ENCODE peak calls at places on chromosomes 6 and 20, in eight cellular contexts. U is GM12865, X is AG04449, I is IMR-90, Q is mesothelial cell of epicardium, O is spleen, B is uterus, L is neural crest cell. H is an unnamed sample.

GRCh38 chr6:3825331-3825831 is 23.8 kb upstream of the FAM50B start:
- DNase-seq in O (no peak), B (peak; percentile 51), Q (no peak), I (peak; percentile 32), U (no peak), X (no peak), L (peak; percentile 16), H (no peak)

GRCh38 chr6:154928325-154928922 is 66.7 kb upstream of the TIAM2 start:
- DNase-seq in L (peak; percentile 74), U (peak; percentile 71), I (peak; percentile 69), X (no peak), B (peak; percentile 24), Q (peak; percentile 64), O (no peak), H (no peak)

GRCh38 chr20:31484001-31484400 is 8.9 kb downstream of the REM1 start:
- DNase-seq in B (peak; percentile 65), I (no peak), X (no peak), L (no peak), O (no peak), U (peak; percentile 25), Q (no peak), H (no peak)

GRCh38 chr6:13453771-13454251 is 33.6 kb downstream of the GFOD1 start:
- DNase-seq in Q (no peak), B (no peak), I (peak; percentile 49), X (no peak), O (no peak), L (no peak), U (peak; percentile 48), H (no peak)

GRCh38 chr6:3157151-3157933 is at the start of gene TUBB2A:
- DNase-seq in I (peak; percentile 78), X (no peak), O (peak; percentile 95), L (peak; percentile 73), B (peak; percentile 85), Q (peak; percentile 87), U (peak; percentile 90), H (peak; percentile 87)

GRCh38 chr6:35310265-35310831 is 12.7 kb downstream of the DEF6 start:
- DNase-seq in O (peak; percentile 72), B (no peak), X (no peak), I (no peak), Q (no peak), L (no peak), U (no peak), H (no peak)

GRCh38 chr6:20403766-20404640 is 2.3 kb downstream of the E2F3 start:
- DNase-seq in L (peak; percentile 55), O (no peak), X (no peak), Q (peak; percentile 55), B (no peak), U (peak; percentile 74), I (peak; percentile 58), H (peak; percentile 73)

GRCh38 chr6:170293881-170294755 is 3.2 kb upstream of the DLL1 start:
- DNase-seq in Q (no peak), X (no peak), B (no peak), I (no peak), U (no peak), L (no peak), O (no peak), H (no peak)

GRCh38 chr20:40563296-40563950 is 125.6 kb downstream of the MAFB start:
- DNase-seq in X (no peak), O (no peak), Q (peak; percentile 83), L (no peak), U (no peak), I (no peak), B (no peak), H (peak; percentile 74)

GRCh38 chr6:130366011-130366963 is at the start of gene TMEM200A:
- DNase-seq in L (peak; percentile 53), Q (peak; percentile 61), I (peak; percentile 51), U (no peak), X (no peak), O (peak; percentile 79), B (peak; percentile 65), H (no peak)

GRCh38 chr6:10719386-10720228 is 3.3 kb upstream of the TMEM14C start:
- DNase-seq in U (no peak), O (no peak), B (peak; percentile 31), Q (no peak), I (no peak), X (no peak), L (no peak), H (no peak)

GRCh38 chr6:155599571-155599970 is 143.9 kb upstream of the NOX3 start:
- DNase-seq in Q (no peak), U (no peak), I (no peak), L (peak; percentile 22), O (no peak), X (no peak), B (no peak), H (no peak)

GRCh38 chr6:19297880-19298279 is 539.3 kb upstream of the ID4 start:
- DNase-seq in L (no peak), Q (no peak), U (no peak), O (no peak), B (no peak), I (no peak), X (no peak), H (no peak)

GRCh38 chr20:5657190-5657872 is 92.9 kb upstream of the SHLD1 start:
- DNase-seq in L (no peak), Q (peak; percentile 38), B (peak; percentile 49), U (no peak), I (peak; percentile 99), X (peak; percentile 76), O (no peak), H (no peak)

GRCh38 chr20:23119456-23120216 is 33.5 kb upstream of the CD93 start:
- DNase-seq in I (no peak), B (no peak), X (no peak), O (peak; percentile 43), U (no peak), Q (no peak), L (no peak), H (no peak)

GRCh38 chr20:37577972-37578371 is 50.3 kb upstream of the BLCAP start:
- DNase-seq in Q (no peak), I (no peak), O (no peak), L (no peak), X (no peak), B (no peak), U (no peak), H (no peak)

GRCh38 chr6:6711832-6712231 is 123.3 kb downstream of the LY86 start:
- DNase-seq in U (peak; percentile 57), B (no peak), I (no peak), Q (no peak), X (no peak), L (no peak), O (peak; percentile 79), H (no peak)

GRCh38 chr6:38198219-38198618 is 378.7 kb downstream of the ZFAND3 start:
- DNase-seq in U (no peak), X (no peak), Q (no peak), I (no peak), B (no peak), O (no peak), L (no peak), H (no peak)

DNA sequence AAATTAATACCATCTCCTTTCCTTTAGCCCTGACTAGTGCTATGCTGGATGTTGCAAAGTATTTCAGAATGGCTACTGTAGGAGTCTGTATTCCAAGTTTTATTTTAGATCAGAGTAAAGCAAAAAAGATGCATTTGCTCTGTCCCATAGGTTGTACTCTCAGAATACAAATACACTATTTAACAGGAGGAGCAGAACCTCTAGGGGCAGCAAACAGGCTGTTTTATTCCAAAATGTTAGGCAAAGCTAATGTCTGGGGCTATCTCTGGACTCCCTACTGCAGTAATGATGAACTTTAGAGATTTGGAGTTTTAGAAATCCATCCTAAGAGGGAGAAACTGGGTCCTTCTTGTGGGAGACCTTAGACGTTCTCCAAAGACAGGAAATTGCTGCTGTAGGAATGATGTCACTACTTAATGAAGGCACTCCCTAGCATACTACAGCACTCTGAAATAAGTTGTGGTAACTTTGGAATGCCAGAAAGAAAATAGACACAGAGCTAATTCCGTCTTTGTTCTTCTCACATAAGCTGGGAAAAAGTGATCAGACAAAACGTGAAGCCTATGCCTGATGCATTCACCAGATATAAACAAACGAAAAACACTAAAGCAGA is 392.4 kb upstream of the HS3ST5 start:
- DNase-seq in Q (no peak), O (no peak), B (no peak), X (no peak), U (no peak), L (no peak), I (no peak), H (no peak)
- TF ChIP-seq CTCF in Q (no peak), O (no peak), B (no peak), X (no peak), U (no peak), L (peak; percentile 22), I (no peak), H (peak; percentile 34)

GRCh38 chr6:53734473-53735299 is 60.1 kb upstream of the LRRC1 start:
- DNase-seq in I (peak; percentile 78), X (peak; percentile 64), O (no peak), U (peak; percentile 32), Q (no peak), L (peak; percentile 11), B (no peak), H (no peak)
- TF ChIP-seq CTCF in I (peak; percentile 37), X (peak; percentile 51), O (peak; percentile 12), U (peak; percentile 23), Q (no peak), L (peak; percentile 53), B (no peak), H (peak; percentile 40)

GRCh38 chr6:136873733-136874132 is 48.4 kb upstream of the SLC35D3 start:
- DNase-seq in L (no peak), O (no peak), X (no peak), Q (no peak), I (no peak), B (no peak), U (peak; percentile 3), H (no peak)
- TF ChIP-seq CTCF in L (no peak), O (no peak), X (no peak), Q (no peak), I (no peak), B (no peak), U (no peak), H (no peak)

GRCh38 chr6:68240731-68241130 is 394.4 kb upstream of the ADGRB3 start:
- DNase-seq in L (no peak), U (no peak), B (no peak), I (no peak), O (no peak), Q (no peak), X (no peak), H (no peak)

GRCh38 chr6:68238097-68238597 is 396.9 kb upstream of the ADGRB3 start:
- DNase-seq in L (no peak), I (no peak), Q (no peak), X (no peak), O (no peak), U (no peak), B (no peak), H (no peak)

GRCh38 chr6:68235192-68235812 is 399.8 kb upstream of the ADGRB3 start:
- DNase-seq in Q (no peak), B (no peak), X (no peak), U (peak; percentile 2), I (no peak), O (no peak), L (no peak), H (no peak)

GRCh38 chr6:68237205-68237604 is 397.9 kb upstream of the ADGRB3 start:
- DNase-seq in X (no peak), U (no peak), L (no peak), Q (no peak), I (no peak), O (no peak), B (no peak), H (no peak)

DNA sequence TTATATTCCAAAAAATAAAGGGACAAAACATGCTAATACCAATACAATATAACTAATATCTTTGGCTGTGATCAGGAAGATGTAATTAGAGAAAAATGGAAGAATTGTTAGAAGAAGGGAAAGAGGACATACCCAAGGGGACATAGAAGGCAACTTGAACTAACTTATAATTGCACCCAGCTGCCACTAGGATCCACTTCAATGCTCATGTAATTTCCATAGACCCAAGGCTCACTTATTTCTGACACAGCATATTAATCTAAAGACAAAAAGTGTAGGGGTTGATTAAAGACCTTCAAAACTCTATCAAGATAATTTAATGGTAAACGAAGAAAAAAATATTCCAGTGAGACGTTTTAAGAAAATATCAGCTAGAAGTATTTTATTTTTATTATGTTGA is 396.0 kb upstream of the ADGRB3 start:
- DNase-seq in X (no peak), Q (no peak), O (no peak), U (no peak), B (no peak), L (no peak), I (no peak), H (no peak)
- TF ChIP-seq CTCF in X (no peak), Q (no peak), O (no peak), U (no peak), B (no peak), L (no peak), I (no peak), H (peak; percentile 29)